ENCODE peak calls at places on chromosomes 16 and 17, in eight cellular contexts. I is cardiac fibroblast, Q is A673, G is epithelial cell of esophagus, E is heart right ventricle, S is BJ, B is thoracic aorta, T is transverse colon. F is an unnamed sample.

GRCh38 chr16:27127293-27127692 is 60.6 kb downstream of the C16orf82 start:
- DNase-seq in I (no peak), Q (no peak), G (no peak), E (no peak), S (peak), B (no peak), T (no peak), F (no peak)

GRCh38 chr16:19066988-19067348 is 446 bp upstream of the COQ7 start:
- DNase-seq in I (no peak), Q (no peak), G (no peak), E (peak), S (no peak), B (no peak), T (no peak), F (no peak)

GRCh38 chr17:67491009-67491677 is 114.1 kb downstream of the PITPNC1 start:
- DNase-seq in I (peak), Q (no peak), G (peak), E (peak), S (peak), B (peak), T (peak), F (no peak)

GRCh38 chr16:72241930-72242329 is 70.0 kb upstream of the PMFBP1 start:
- DNase-seq in I (peak), Q (peak), G (peak), E (no peak), S (peak), B (no peak), T (peak), F (peak)

GRCh38 chr17:51166987-51167931 is 1.0 kb downstream of the NME2 start:
- DNase-seq in I (peak), Q (peak), G (peak), E (peak), S (no peak), B (no peak), T (peak), F (peak)

GRCh38 chr17:63974594-63975192 is 2.0 kb upstream of the SCN4A start:
- DNase-seq in I (no peak), Q (no peak), G (peak), E (no peak), S (no peak), B (no peak), T (no peak), F (no peak)

GRCh38 chr17:56679148-56679766 is 85.8 kb downstream of the NOG start:
- DNase-seq in I (peak), Q (peak), G (peak), E (no peak), S (no peak), B (no peak), T (no peak), F (no peak)

GRCh38 chr16:66485361-66485760 is 58.3 kb downstream of the BEAN1 start:
- DNase-seq in I (no peak), Q (no peak), G (no peak), E (no peak), S (no peak), B (no peak), T (no peak), F (no peak)

GRCh38 chr16:27703545-27703944 is 153.6 kb downstream of the KATNIP start:
- DNase-seq in I (peak), Q (peak), G (no peak), E (no peak), S (no peak), B (no peak), T (no peak), F (no peak)

GRCh38 chr17:75652934-75653549 is 13.9 kb downstream of the RECQL5 start:
- DNase-seq in I (peak), Q (peak), G (peak), E (no peak), S (no peak), B (no peak), T (no peak), F (peak)

GRCh38 chr17:50904522-50905459 is 38.6 kb upstream of the TOB1 start:
- DNase-seq in I (peak), Q (no peak), G (peak), E (no peak), S (no peak), B (peak), T (peak), F (no peak)

GRCh38 chr17:15377608-15378007 is 36.2 kb upstream of the TEKT3 start:
- DNase-seq in I (peak), Q (no peak), G (no peak), E (no peak), S (peak), B (no peak), T (no peak), F (no peak)

GRCh38 chr16:51113254-51114125 is 37.6 kb downstream of the SALL1 start:
- DNase-seq in I (no peak), Q (no peak), G (no peak), E (no peak), S (no peak), B (no peak), T (no peak), F (peak)

GRCh38 chr16:75377971-75378386 is 55.3 kb downstream of the CFDP1 start:
- DNase-seq in I (peak), Q (peak), G (peak), E (no peak), S (peak), B (no peak), T (no peak), F (peak)

GRCh38 chr16:82633964-82634600 is 7.3 kb downstream of the CDH13 start:
- DNase-seq in I (peak), Q (no peak), G (peak), E (no peak), S (no peak), B (peak), T (peak), F (no peak)

GRCh38 chr16:11224894-11225676 is 30.9 kb downstream of the SOCS1 start:
- DNase-seq in I (no peak), Q (no peak), G (no peak), E (no peak), S (no peak), B (no peak), T (peak), F (peak)

GRCh38 chr17:82795615-82796014 is 43.8 kb downstream of the TBCD start:
- DNase-seq in I (no peak), Q (no peak), G (no peak), E (no peak), S (no peak), B (no peak), T (peak), F (no peak)

GRCh38 chr17:74445156-74445555 is 13.3 kb downstream of the GPRC5C start:
- DNase-seq in I (no peak), Q (no peak), G (no peak), E (no peak), S (no peak), B (no peak), T (no peak), F (no peak)

GRCh38 chr17:77382966-77383612 is 242.3 kb downstream of the SEC14L1 start:
- DNase-seq in I (peak), Q (no peak), G (peak), E (no peak), S (no peak), B (no peak), T (no peak), F (no peak)

GRCh38 chr17:34519286-34519685 is 60.1 kb upstream of the TMEM132E start:
- DNase-seq in I (no peak), Q (peak), G (no peak), E (no peak), S (no peak), B (no peak), T (no peak), F (peak)

GRCh38 chr16:28260193-28260592 is 32.1 kb upstream of the SBK1 start:
- DNase-seq in I (no peak), Q (no peak), G (no peak), E (peak), S (no peak), B (no peak), T (no peak), F (no peak)

GRCh38 chr16:52383640-52384292 is 163.2 kb downstream of the TOX3 start:
- DNase-seq in I (no peak), Q (no peak), G (peak), E (no peak), S (no peak), B (no peak), T (no peak), F (no peak)

GRCh38 chr16:77290451-77291110 is 91.4 kb downstream of the SYCE1L start:
- DNase-seq in I (peak), Q (no peak), G (peak), E (no peak), S (no peak), B (no peak), T (no peak), F (no peak)

GRCh38 chr16:52957199-52957598 is 95.5 kb downstream of the CHD9NB start:
- DNase-seq in I (no peak), Q (no peak), G (no peak), E (no peak), S (no peak), B (no peak), T (no peak), F (no peak)

GRCh38 chr16:87828071-87828971 is 41.0 kb downstream of the SLC7A5 start:
- DNase-seq in I (no peak), Q (no peak), G (peak), E (no peak), S (no peak), B (no peak), T (no peak), F (no peak)

GRCh38 chr17:13597723-13598347 is 3.9 kb downstream of the HS3ST3A1 start:
- DNase-seq in I (peak), Q (peak), G (peak), E (peak), S (no peak), B (no peak), T (peak), F (peak)

GRCh38 chr17:65667656-65668055 is 106.2 kb upstream of the AXIN2 start:
- DNase-seq in I (no peak), Q (no peak), G (no peak), E (no peak), S (no peak), B (no peak), T (no peak), F (no peak)

GRCh38 chr16:25138130-25138529 is 26.6 kb downstream of the LCMT1 start:
- DNase-seq in I (no peak), Q (no peak), G (no peak), E (no peak), S (no peak), B (no peak), T (no peak), F (no peak)

DNA sequence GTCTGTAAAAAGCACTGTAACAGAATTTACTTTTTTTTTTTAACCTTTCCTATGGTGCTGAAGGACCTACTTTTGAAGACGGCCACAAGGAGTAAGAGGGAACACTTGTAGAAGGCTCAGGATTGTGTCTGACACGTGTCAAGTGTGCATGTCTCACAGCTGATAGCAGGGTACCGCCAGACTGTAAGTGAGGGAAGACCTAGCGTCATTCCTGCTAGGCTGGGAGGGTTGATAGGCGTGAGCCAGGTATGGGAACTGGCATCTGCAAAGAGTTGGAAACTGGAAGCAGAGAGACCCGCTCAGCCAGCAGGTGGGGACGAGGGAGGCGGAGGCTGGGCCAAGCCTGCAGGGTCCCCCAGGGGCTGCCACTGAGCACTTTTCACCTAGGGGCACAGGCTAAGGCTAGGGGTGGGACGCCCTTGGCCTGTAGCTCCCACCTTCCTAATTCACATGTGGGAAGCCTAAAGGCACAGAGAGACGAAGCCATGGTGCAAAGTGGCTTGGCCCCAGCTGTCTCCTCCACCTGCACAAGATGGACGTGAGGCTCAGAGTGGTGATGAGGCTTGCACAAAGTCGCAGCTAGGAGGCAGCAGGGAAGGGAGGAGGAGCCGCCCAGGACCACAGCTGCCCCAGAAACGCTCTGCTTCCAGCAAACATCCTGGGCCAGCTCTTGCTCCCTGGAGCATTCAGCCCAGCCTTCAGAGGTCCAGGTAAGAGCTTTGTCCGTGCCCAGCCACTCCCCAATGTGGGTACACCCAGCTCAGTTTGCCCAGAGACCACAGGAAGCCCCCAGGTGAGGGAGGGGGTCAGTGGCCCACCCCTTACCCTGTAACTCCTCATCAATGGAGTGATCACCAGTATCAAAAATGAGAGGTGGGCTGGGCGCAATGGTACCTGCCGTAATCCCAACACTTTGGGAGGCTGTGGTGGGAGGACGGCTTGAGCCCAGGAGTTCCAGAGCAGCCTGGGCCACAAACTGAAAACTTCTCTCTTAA is 18.9 kb downstream of the VASN start:
- DNase-seq in I (no peak), Q (no peak), G (no peak), E (no peak), S (no peak), B (no peak), T (no peak), F (no peak)
- TF ChIP-seq CTCF in I (peak), Q (no peak), G (no peak), E (no peak), S (peak), B (no peak), T (no peak), F (no peak)

DNA sequence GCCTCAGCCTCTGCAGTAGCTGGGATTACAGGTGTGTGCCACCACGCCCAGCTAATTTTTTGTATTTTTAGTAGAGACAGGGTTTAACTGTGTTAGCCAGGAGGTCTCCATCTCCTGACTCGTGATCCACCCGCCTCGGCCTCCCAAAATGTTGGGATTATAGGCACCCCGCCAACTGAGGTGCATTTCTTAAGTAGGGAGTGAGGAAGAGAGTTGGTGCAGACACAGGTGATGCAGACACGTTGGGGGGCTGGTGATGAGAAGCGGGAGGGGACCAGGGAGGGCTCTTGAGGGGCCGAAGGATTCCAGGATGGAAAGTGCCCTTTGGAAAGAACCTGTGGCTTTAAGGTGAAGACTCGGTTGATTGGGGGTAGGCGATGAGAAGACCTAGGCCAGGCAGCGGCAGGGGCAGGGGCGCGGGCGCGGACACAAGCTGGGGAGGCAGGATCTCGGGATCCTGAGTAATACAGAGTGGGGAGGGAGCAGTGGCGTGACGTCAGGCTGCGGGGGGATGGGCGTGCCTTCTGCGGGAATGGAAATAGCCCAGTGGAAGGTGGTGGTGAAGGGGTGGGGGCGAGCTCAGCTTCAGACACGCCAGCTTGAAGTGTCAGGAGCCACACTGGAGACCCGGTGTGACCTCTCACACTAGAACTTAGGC is 2.5 kb upstream of the ATP6V0C start:
- DNase-seq in I (peak), Q (no peak), G (peak), E (peak), S (no peak), B (no peak), T (peak), F (no peak)
- H3K4me3 ChIP-seq in I (no peak), Q (no peak), G (no peak), E (no peak), S (no peak), B (peak), T (no peak), F (no peak)

GRCh38 chr17:38485146-38485468 is 56.8 kb downstream of the ARHGAP23 start:
- DNase-seq in I (no peak), Q (no peak), G (no peak), E (no peak), S (no peak), B (no peak), T (no peak), F (no peak)
- TF ChIP-seq CTCF in I (no peak), Q (no peak), G (no peak), E (no peak), S (no peak), B (no peak), T (peak), F (no peak)

GRCh38 chr17:49527927-49528651 is 33.0 kb downstream of the NGFR start:
- DNase-seq in I (no peak), Q (no peak), G (no peak), E (no peak), S (no peak), B (no peak), T (no peak), F (no peak)
- H3K4me3 ChIP-seq in I (no peak), Q (no peak), G (no peak), E (no peak), S (no peak), B (no peak), T (no peak), F (no peak)